ENCODE peak calls at places on chromosomes 5 and 9, in four cellular contexts. One of them, this sample, is unnamed.

GRCh38 chr9:135046156-135047025 is 41.1 kb upstream of the OLFM1 start:
- DNase-seq in adrenal gland: no peak
- DNase-seq in H9: no peak
- DNase-seq in iPS DF 6.9: no peak
- DNase-seq in this sample: no peak

GRCh38 chr5:72194846-72195245 is 87.6 kb downstream of the MAP1B start:
- DNase-seq in adrenal gland: no peak
- DNase-seq in H9: no peak
- DNase-seq in iPS DF 6.9: no peak
- DNase-seq in this sample: no peak

GRCh38 chr5:73381587-73382411 is 66.8 kb downstream of the FOXD1 start:
- DNase-seq in adrenal gland: no peak
- DNase-seq in H9: peak; percentile 56
- DNase-seq in iPS DF 6.9: no peak
- DNase-seq in this sample: no peak

GRCh38 chr5:13115476-13115875 is 829.0 kb downstream of the DNAH5 start:
- DNase-seq in adrenal gland: no peak
- DNase-seq in H9: no peak
- DNase-seq in iPS DF 6.9: no peak
- DNase-seq in this sample: no peak

GRCh38 chr5:126335871-126336270 is 87.3 kb upstream of the GRAMD2B start:
- DNase-seq in adrenal gland: no peak
- DNase-seq in H9: no peak
- DNase-seq in iPS DF 6.9: no peak
- DNase-seq in this sample: no peak

GRCh38 chr5:149545327-149545726 is 5.9 kb downstream of the CSNK1A1 start:
- DNase-seq in adrenal gland: no peak
- DNase-seq in H9: no peak
- DNase-seq in iPS DF 6.9: no peak
- DNase-seq in this sample: no peak

GRCh38 chr5:150615141-150615699 is 25.2 kb upstream of the SYNPO start:
- DNase-seq in adrenal gland: peak; percentile 70
- DNase-seq in H9: no peak
- DNase-seq in iPS DF 6.9: no peak
- DNase-seq in this sample: no peak

GRCh38 chr9:1929722-1930621 is 85.2 kb upstream of the SMARCA2 start:
- DNase-seq in adrenal gland: no peak
- DNase-seq in H9: no peak
- DNase-seq in iPS DF 6.9: no peak
- DNase-seq in this sample: no peak

GRCh38 chr5:53256746-53257145 is 147.2 kb upstream of the MOCS2 start:
- DNase-seq in adrenal gland: no peak
- DNase-seq in H9: no peak
- DNase-seq in iPS DF 6.9: no peak
- DNase-seq in this sample: no peak

GRCh38 chr5:143119881-143120341 is 283.6 kb downstream of the NR3C1 start:
- DNase-seq in adrenal gland: no peak
- DNase-seq in H9: no peak
- DNase-seq in iPS DF 6.9: no peak
- DNase-seq in this sample: no peak

GRCh38 chr5:135645336-135645735 is 66.5 kb upstream of the CXCL14 start:
- DNase-seq in adrenal gland: no peak
- DNase-seq in H9: no peak
- DNase-seq in iPS DF 6.9: no peak
- DNase-seq in this sample: no peak

GRCh38 chr5:1008451-1009358 is at the start of gene NKD2:
- DNase-seq in adrenal gland: peak; percentile 29
- DNase-seq in H9: no peak
- DNase-seq in iPS DF 6.9: no peak
- DNase-seq in this sample: no peak

GRCh38 chr5:100779669-100780375 is 123.3 kb downstream of the ST8SIA4 start:
- DNase-seq in adrenal gland: peak; percentile 39
- DNase-seq in H9: no peak
- DNase-seq in iPS DF 6.9: no peak
- DNase-seq in this sample: no peak

GRCh38 chr5:120682851-120683250 is 218.8 kb downstream of the PRR16 start:
- DNase-seq in adrenal gland: no peak
- DNase-seq in H9: no peak
- DNase-seq in iPS DF 6.9: no peak
- DNase-seq in this sample: no peak

GRCh38 chr9:33080534-33080933 is 4.1 kb upstream of the SMU1 start:
- DNase-seq in adrenal gland: no peak
- DNase-seq in H9: no peak
- DNase-seq in iPS DF 6.9: no peak
- DNase-seq in this sample: no peak

DNA sequence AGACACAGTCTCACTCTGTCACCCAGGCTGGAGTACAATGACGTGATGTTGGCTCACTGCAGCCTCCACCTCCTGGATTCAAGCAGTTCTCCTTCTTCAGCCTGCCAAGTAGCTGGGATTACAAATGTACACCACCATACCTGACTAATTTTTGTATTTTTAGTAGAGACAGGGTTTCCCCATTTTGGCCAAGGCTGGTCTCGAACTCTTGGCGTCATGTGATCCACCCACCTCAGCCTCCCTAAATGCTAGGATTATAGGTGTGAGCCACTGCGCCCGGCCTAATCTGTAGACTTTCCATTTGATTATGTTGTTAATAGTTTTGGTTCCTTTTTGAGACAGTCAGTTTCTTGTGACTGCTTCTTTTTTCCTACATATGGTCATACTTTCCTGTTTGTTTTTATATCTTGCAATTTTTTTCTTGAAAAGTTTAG is 31.0 kb downstream of the MTREX start:
- DNase-seq in adrenal gland: no peak
- DNase-seq in H9: no peak
- DNase-seq in iPS DF 6.9: no peak
- DNase-seq in this sample: no peak
- H3K27ac ChIP-seq in adrenal gland: no peak overlapping the region
- H3K27ac ChIP-seq in H9: no peak overlapping the region
- H3K27ac ChIP-seq in iPS DF 6.9: no peak overlapping the region
- H3K27ac ChIP-seq in this sample: no peak overlapping the region

GRCh38 chr9:99356512-99356971 is 134.5 kb downstream of the SEC61B start:
- DNase-seq in adrenal gland: no peak
- DNase-seq in H9: no peak
- DNase-seq in iPS DF 6.9: no peak
- DNase-seq in this sample: peak; percentile 13
- H3K27ac ChIP-seq in adrenal gland: no peak overlapping the region
- H3K27ac ChIP-seq in H9: no peak overlapping the region
- H3K27ac ChIP-seq in iPS DF 6.9: no peak overlapping the region
- H3K27ac ChIP-seq in this sample: no peak overlapping the region

GRCh38 chr5:80507663-80508062 is 19.8 kb downstream of the FAM151B start:
- DNase-seq in adrenal gland: no peak
- DNase-seq in H9: no peak
- DNase-seq in iPS DF 6.9: no peak
- DNase-seq in this sample: no peak
- H3K27ac ChIP-seq in adrenal gland: no peak overlapping the region
- H3K27ac ChIP-seq in H9: no peak overlapping the region
- H3K27ac ChIP-seq in iPS DF 6.9: no peak overlapping the region
- H3K27ac ChIP-seq in this sample: no peak overlapping the region

GRCh38 chr9:72954431-72955420 is 1.9 kb upstream of the ALDH1A1 start:
- DNase-seq in adrenal gland: no peak
- DNase-seq in H9: no peak
- DNase-seq in iPS DF 6.9: no peak
- DNase-seq in this sample: no peak
- H3K27ac ChIP-seq in adrenal gland: peak overlapping the region; percentile 61
- H3K27ac ChIP-seq in H9: no peak overlapping the region
- H3K27ac ChIP-seq in iPS DF 6.9: no peak overlapping the region
- H3K27ac ChIP-seq in this sample: no peak overlapping the region

DNA sequence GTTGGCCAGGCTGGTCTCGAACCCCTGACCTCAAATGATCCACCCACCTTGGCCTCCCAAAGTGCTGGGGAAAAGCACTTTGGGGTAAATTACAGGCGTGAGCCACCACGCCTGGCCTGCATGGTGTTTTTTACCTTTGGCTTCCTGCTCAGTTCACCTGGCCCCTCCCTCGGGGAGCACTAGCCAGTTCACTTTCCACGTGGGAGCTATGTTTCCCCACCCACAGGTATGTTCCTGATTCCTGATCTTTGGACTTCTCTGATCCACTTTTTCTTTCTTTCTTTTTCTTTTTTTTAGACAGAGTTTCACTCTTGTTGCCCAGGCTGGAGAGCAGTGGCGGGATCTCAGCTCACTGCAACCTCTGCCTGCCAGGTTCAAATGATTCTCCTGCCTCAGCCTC is 15.8 kb downstream of the DAB2IP start:
- DNase-seq in adrenal gland: no peak
- DNase-seq in H9: no peak
- DNase-seq in iPS DF 6.9: no peak
- DNase-seq in this sample: no peak
- H3K27ac ChIP-seq in adrenal gland: no peak overlapping the region
- H3K27ac ChIP-seq in H9: no peak overlapping the region
- H3K27ac ChIP-seq in iPS DF 6.9: no peak overlapping the region
- H3K27ac ChIP-seq in this sample: no peak overlapping the region

GRCh38 chr9:13113751-13114150 is 165.7 kb downstream of the MPDZ start:
- DNase-seq in adrenal gland: no peak
- DNase-seq in H9: no peak
- DNase-seq in iPS DF 6.9: no peak
- DNase-seq in this sample: no peak
- H3K27ac ChIP-seq in adrenal gland: no peak overlapping the region
- H3K27ac ChIP-seq in H9: no peak overlapping the region
- H3K27ac ChIP-seq in iPS DF 6.9: no peak overlapping the region
- H3K27ac ChIP-seq in this sample: no peak overlapping the region

GRCh38 chr9:3750311-3750710 is 224.5 kb upstream of the RFX3 start:
- DNase-seq in adrenal gland: no peak
- DNase-seq in H9: no peak
- DNase-seq in iPS DF 6.9: no peak
- DNase-seq in this sample: no peak
- H3K27ac ChIP-seq in adrenal gland: no peak overlapping the region
- H3K27ac ChIP-seq in H9: no peak overlapping the region
- H3K27ac ChIP-seq in iPS DF 6.9: no peak overlapping the region
- H3K27ac ChIP-seq in this sample: peak overlapping the region; percentile 45

GRCh38 chr9:89442501-89442978 is 55.4 kb downstream of the SEMA4D start:
- DNase-seq in adrenal gland: no peak
- DNase-seq in H9: no peak
- DNase-seq in iPS DF 6.9: no peak
- DNase-seq in this sample: no peak
- H3K27ac ChIP-seq in adrenal gland: no peak overlapping the region
- H3K27ac ChIP-seq in H9: no peak overlapping the region
- H3K27ac ChIP-seq in iPS DF 6.9: no peak overlapping the region
- H3K27ac ChIP-seq in this sample: peak overlapping the region; percentile 50

DNA sequence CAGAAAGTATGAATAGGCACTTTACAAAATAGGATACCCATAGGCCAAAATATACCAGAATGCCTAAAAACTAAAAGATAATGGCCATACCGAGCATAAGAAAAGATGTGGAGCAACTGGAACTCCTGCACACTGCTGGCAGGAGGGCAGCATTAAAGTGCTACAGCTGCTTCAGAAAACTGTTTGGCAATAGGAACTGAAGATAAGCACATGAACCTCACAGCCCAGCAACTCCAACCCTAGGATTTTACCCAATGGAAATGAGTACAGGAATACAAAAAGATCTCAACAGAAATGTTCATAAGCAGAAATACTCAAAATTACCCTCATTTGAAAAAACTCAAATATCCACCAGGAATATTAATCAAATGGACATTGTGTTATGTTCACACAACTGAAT is 209.3 kb downstream of the SPOCK1 start:
- DNase-seq in adrenal gland: no peak
- DNase-seq in H9: no peak
- DNase-seq in iPS DF 6.9: no peak
- DNase-seq in this sample: no peak
- H3K27ac ChIP-seq in adrenal gland: no peak overlapping the region
- H3K27ac ChIP-seq in H9: no peak overlapping the region
- H3K27ac ChIP-seq in iPS DF 6.9: no peak overlapping the region
- H3K27ac ChIP-seq in this sample: no peak overlapping the region